ENCODE peak calls at places on chromosome 4, in seven cellular contexts. One of them, this sample, is unnamed.

GRCh38 chr4:148170408-148171385 is 271.5 kb downstream of the NR3C2 start:
- DNase-seq in heart left ventricle: no peak
- DNase-seq in cardiac muscle cell: no peak
- DNase-seq in fibroblast of lung: no peak
- DNase-seq in BE2C: no peak
- DNase-seq in upper lobe of right lung: no peak
- DNase-seq in effector memory CD4-positive, alpha-beta T cell: no peak
- DNase-seq in this sample: no peak

GRCh38 chr4:85209161-85209560 is 242.7 kb upstream of the WDFY3 start:
- DNase-seq in heart left ventricle: no peak
- DNase-seq in cardiac muscle cell: peak; percentile 6
- DNase-seq in fibroblast of lung: peak; percentile 5
- DNase-seq in BE2C: no peak
- DNase-seq in upper lobe of right lung: no peak
- DNase-seq in effector memory CD4-positive, alpha-beta T cell: no peak
- DNase-seq in this sample: no peak

GRCh38 chr4:23991444-23991843 is 101.6 kb upstream of the PPARGC1A start:
- DNase-seq in heart left ventricle: no peak
- DNase-seq in cardiac muscle cell: no peak
- DNase-seq in fibroblast of lung: no peak
- DNase-seq in BE2C: no peak
- DNase-seq in upper lobe of right lung: no peak
- DNase-seq in effector memory CD4-positive, alpha-beta T cell: no peak
- DNase-seq in this sample: no peak

GRCh38 chr4:112717856-112718255 is 80.9 kb downstream of the LARP7 start:
- DNase-seq in heart left ventricle: no peak
- DNase-seq in cardiac muscle cell: no peak
- DNase-seq in fibroblast of lung: no peak
- DNase-seq in BE2C: no peak
- DNase-seq in upper lobe of right lung: no peak
- DNase-seq in effector memory CD4-positive, alpha-beta T cell: no peak
- DNase-seq in this sample: no peak

GRCh38 chr4:102574317-102574716 is 73.2 kb downstream of the NFKB1 start:
- DNase-seq in heart left ventricle: no peak
- DNase-seq in cardiac muscle cell: peak; percentile 84
- DNase-seq in fibroblast of lung: peak; percentile 47
- DNase-seq in BE2C: no peak
- DNase-seq in upper lobe of right lung: no peak
- DNase-seq in effector memory CD4-positive, alpha-beta T cell: no peak
- DNase-seq in this sample: peak; percentile 13

GRCh38 chr4:26576171-26576829 is 7.6 kb upstream of the TBC1D19 start:
- DNase-seq in heart left ventricle: no peak
- DNase-seq in cardiac muscle cell: peak; percentile 65
- DNase-seq in fibroblast of lung: peak; percentile 86
- DNase-seq in BE2C: no peak
- DNase-seq in upper lobe of right lung: no peak
- DNase-seq in effector memory CD4-positive, alpha-beta T cell: no peak
- DNase-seq in this sample: no peak

GRCh38 chr4:123986268-123986798 is 589.7 kb downstream of the SPRY1 start:
- DNase-seq in heart left ventricle: no peak
- DNase-seq in cardiac muscle cell: peak; percentile 95
- DNase-seq in fibroblast of lung: peak; percentile 89
- DNase-seq in BE2C: no peak
- DNase-seq in upper lobe of right lung: no peak
- DNase-seq in effector memory CD4-positive, alpha-beta T cell: no peak
- DNase-seq in this sample: peak; percentile 50

GRCh38 chr4:189660737-189661330 is 279.8 kb upstream of the FRG1 start:
- DNase-seq in heart left ventricle: no peak
- DNase-seq in cardiac muscle cell: no peak
- DNase-seq in fibroblast of lung: no peak
- DNase-seq in BE2C: no peak
- DNase-seq in upper lobe of right lung: no peak
- DNase-seq in effector memory CD4-positive, alpha-beta T cell: no peak
- DNase-seq in this sample: no peak

GRCh38 chr4:186693159-186693815 is 30.4 kb downstream of the FAT1 start:
- DNase-seq in heart left ventricle: peak; percentile 68
- DNase-seq in cardiac muscle cell: peak; percentile 86
- DNase-seq in fibroblast of lung: peak; percentile 86
- DNase-seq in BE2C: no peak
- DNase-seq in upper lobe of right lung: peak; percentile 78
- DNase-seq in effector memory CD4-positive, alpha-beta T cell: no peak
- DNase-seq in this sample: peak; percentile 42

GRCh38 chr4:2340272-2341061 is 78.0 kb downstream of the ZFYVE28 start:
- DNase-seq in heart left ventricle: no peak
- DNase-seq in cardiac muscle cell: no peak
- DNase-seq in fibroblast of lung: no peak
- DNase-seq in BE2C: peak; percentile 4
- DNase-seq in upper lobe of right lung: peak; percentile 49
- DNase-seq in effector memory CD4-positive, alpha-beta T cell: no peak
- DNase-seq in this sample: no peak

GRCh38 chr4:178937130-178937529 is 1494.9 kb upstream of the AGA start:
- DNase-seq in heart left ventricle: no peak
- DNase-seq in cardiac muscle cell: no peak
- DNase-seq in fibroblast of lung: peak; percentile 18
- DNase-seq in BE2C: no peak
- DNase-seq in upper lobe of right lung: no peak
- DNase-seq in effector memory CD4-positive, alpha-beta T cell: no peak
- DNase-seq in this sample: no peak

GRCh38 chr4:25702848-25703247 is 47.2 kb downstream of the SLC34A2 start:
- DNase-seq in heart left ventricle: no peak
- DNase-seq in cardiac muscle cell: peak; percentile 85
- DNase-seq in fibroblast of lung: peak; percentile 19
- DNase-seq in BE2C: no peak
- DNase-seq in upper lobe of right lung: no peak
- DNase-seq in effector memory CD4-positive, alpha-beta T cell: no peak
- DNase-seq in this sample: no peak

GRCh38 chr4:98261291-98262271 is at the start of gene RAP1GDS1:
- DNase-seq in heart left ventricle: peak; percentile 74
- DNase-seq in cardiac muscle cell: peak; percentile 77
- DNase-seq in fibroblast of lung: peak; percentile 69
- DNase-seq in BE2C: peak; percentile 56
- DNase-seq in upper lobe of right lung: peak; percentile 79
- DNase-seq in effector memory CD4-positive, alpha-beta T cell: peak; percentile 80
- DNase-seq in this sample: peak; percentile 13

GRCh38 chr4:103996637-103997036 is 276.9 kb upstream of the TACR3 start:
- DNase-seq in heart left ventricle: no peak
- DNase-seq in cardiac muscle cell: peak; percentile 66
- DNase-seq in fibroblast of lung: peak; percentile 42
- DNase-seq in BE2C: peak; percentile 50
- DNase-seq in upper lobe of right lung: no peak
- DNase-seq in effector memory CD4-positive, alpha-beta T cell: no peak
- DNase-seq in this sample: no peak

GRCh38 chr4:38979081-38979480 is 53.1 kb downstream of the TMEM156 start:
- DNase-seq in heart left ventricle: no peak
- DNase-seq in cardiac muscle cell: no peak
- DNase-seq in fibroblast of lung: no peak
- DNase-seq in BE2C: no peak
- DNase-seq in upper lobe of right lung: no peak
- DNase-seq in effector memory CD4-positive, alpha-beta T cell: no peak
- DNase-seq in this sample: no peak

GRCh38 chr4:150209140-150209829 is 131.0 kb downstream of the DCLK2 start:
- DNase-seq in heart left ventricle: peak; percentile 63
- DNase-seq in cardiac muscle cell: peak; percentile 83
- DNase-seq in fibroblast of lung: peak; percentile 76
- DNase-seq in BE2C: peak; percentile 85
- DNase-seq in upper lobe of right lung: peak; percentile 68
- DNase-seq in effector memory CD4-positive, alpha-beta T cell: no peak
- DNase-seq in this sample: peak; percentile 44

GRCh38 chr4:102761478-102761790 is 666 bp upstream of the MANBA start:
- DNase-seq in heart left ventricle: no peak
- DNase-seq in cardiac muscle cell: peak; percentile 32
- DNase-seq in fibroblast of lung: peak; percentile 28
- DNase-seq in BE2C: no peak
- DNase-seq in upper lobe of right lung: no peak
- DNase-seq in effector memory CD4-positive, alpha-beta T cell: no peak
- DNase-seq in this sample: no peak

GRCh38 chr4:75289843-75290616 is 224.2 kb downstream of the RCHY1 start:
- DNase-seq in heart left ventricle: no peak
- DNase-seq in cardiac muscle cell: peak; percentile 25
- DNase-seq in fibroblast of lung: peak; percentile 4
- DNase-seq in BE2C: no peak
- DNase-seq in upper lobe of right lung: no peak
- DNase-seq in effector memory CD4-positive, alpha-beta T cell: no peak
- DNase-seq in this sample: no peak

GRCh38 chr4:128542047-128542446 is 254.4 kb upstream of the PGRMC2 start:
- DNase-seq in heart left ventricle: no peak
- DNase-seq in cardiac muscle cell: no peak
- DNase-seq in fibroblast of lung: no peak
- DNase-seq in BE2C: no peak
- DNase-seq in upper lobe of right lung: no peak
- DNase-seq in effector memory CD4-positive, alpha-beta T cell: no peak
- DNase-seq in this sample: no peak

GRCh38 chr4:73103799-73104503 is 34.4 kb upstream of the COX18 start:
- DNase-seq in heart left ventricle: no peak
- DNase-seq in cardiac muscle cell: peak; percentile 8
- DNase-seq in fibroblast of lung: peak; percentile 11
- DNase-seq in BE2C: no peak
- DNase-seq in upper lobe of right lung: no peak
- DNase-seq in effector memory CD4-positive, alpha-beta T cell: no peak
- DNase-seq in this sample: no peak

GRCh38 chr4:110197421-110198398 is 705 bp downstream of the ELOVL6 start:
- DNase-seq in heart left ventricle: peak; percentile 64
- DNase-seq in cardiac muscle cell: peak; percentile 58
- DNase-seq in fibroblast of lung: peak; percentile 54
- DNase-seq in BE2C: peak; percentile 46
- DNase-seq in upper lobe of right lung: peak; percentile 68
- DNase-seq in effector memory CD4-positive, alpha-beta T cell: peak; percentile 12
- DNase-seq in this sample: no peak

GRCh38 chr4:77010841-77011354 is 61.3 kb downstream of the SEPTIN11 start:
- DNase-seq in heart left ventricle: no peak
- DNase-seq in cardiac muscle cell: peak; percentile 69
- DNase-seq in fibroblast of lung: peak; percentile 80
- DNase-seq in BE2C: no peak
- DNase-seq in upper lobe of right lung: no peak
- DNase-seq in effector memory CD4-positive, alpha-beta T cell: no peak
- DNase-seq in this sample: no peak

GRCh38 chr4:123250843-123251242 is 145.8 kb upstream of the SPRY1 start:
- DNase-seq in heart left ventricle: peak; percentile 57
- DNase-seq in cardiac muscle cell: peak; percentile 64
- DNase-seq in fibroblast of lung: peak; percentile 81
- DNase-seq in BE2C: no peak
- DNase-seq in upper lobe of right lung: no peak
- DNase-seq in effector memory CD4-positive, alpha-beta T cell: no peak
- DNase-seq in this sample: peak; percentile 74

GRCh38 chr4:15231265-15232091 is 196.4 kb upstream of the C1QTNF7 start:
- DNase-seq in heart left ventricle: no peak
- DNase-seq in cardiac muscle cell: peak; percentile 92
- DNase-seq in fibroblast of lung: peak; percentile 93
- DNase-seq in BE2C: peak; percentile 77
- DNase-seq in upper lobe of right lung: peak; percentile 67
- DNase-seq in effector memory CD4-positive, alpha-beta T cell: peak; percentile 25
- DNase-seq in this sample: peak; percentile 79

GRCh38 chr4:6492861-6493667 is 20.6 kb upstream of the PPP2R2C start:
- DNase-seq in heart left ventricle: no peak
- DNase-seq in cardiac muscle cell: no peak
- DNase-seq in fibroblast of lung: no peak
- DNase-seq in BE2C: no peak
- DNase-seq in upper lobe of right lung: no peak
- DNase-seq in effector memory CD4-positive, alpha-beta T cell: no peak
- DNase-seq in this sample: no peak

DNA sequence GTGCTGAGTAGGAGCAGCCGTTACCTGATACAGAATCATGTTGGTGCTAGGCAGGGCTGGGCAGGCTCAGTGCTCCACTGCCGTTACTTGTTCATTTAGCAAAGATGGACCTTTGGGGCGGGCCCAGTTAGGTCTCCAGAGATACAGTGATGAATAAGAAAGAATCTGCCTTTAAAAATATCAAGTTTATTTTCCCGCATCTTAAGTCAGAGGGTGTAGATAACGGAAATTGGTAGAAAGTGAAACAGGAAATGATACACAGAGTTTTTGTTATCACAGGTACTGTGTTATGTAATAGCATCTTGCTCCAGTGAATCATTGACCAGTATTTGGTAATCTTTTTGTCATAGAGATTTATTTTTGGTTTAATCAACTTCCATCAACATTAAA is 5.5 kb downstream of the TMEM131L start:
- DNase-seq in heart left ventricle: no peak
- DNase-seq in cardiac muscle cell: no peak
- DNase-seq in fibroblast of lung: no peak
- DNase-seq in BE2C: no peak
- DNase-seq in upper lobe of right lung: no peak
- DNase-seq in effector memory CD4-positive, alpha-beta T cell: no peak
- DNase-seq in this sample: no peak
- H3K4me3 ChIP-seq in heart left ventricle: peak overlapping the region; percentile 13
- H3K4me3 ChIP-seq in cardiac muscle cell: no peak overlapping the region
- H3K4me3 ChIP-seq in fibroblast of lung: no peak overlapping the region
- H3K4me3 ChIP-seq in BE2C: no peak overlapping the region
- H3K4me3 ChIP-seq in upper lobe of right lung: no peak overlapping the region
- H3K4me3 ChIP-seq in effector memory CD4-positive, alpha-beta T cell: peak overlapping the region; percentile 36
- H3K4me3 ChIP-seq in this sample: no peak overlapping the region

GRCh38 chr4:56654238-56654632 is 26.9 kb downstream of the HOPX start:
- DNase-seq in heart left ventricle: no peak
- DNase-seq in cardiac muscle cell: peak; percentile 49
- DNase-seq in fibroblast of lung: no peak
- DNase-seq in BE2C: no peak
- DNase-seq in upper lobe of right lung: no peak
- DNase-seq in effector memory CD4-positive, alpha-beta T cell: no peak
- DNase-seq in this sample: no peak
- H3K27me3 ChIP-seq in heart left ventricle: peaks cover 19% of the 10 kb centered on the region
- H3K27me3 ChIP-seq in cardiac muscle cell: peaks cover 69% of the 10 kb centered on the region
- H3K27me3 ChIP-seq in fibroblast of lung: peaks cover 8% of the 10 kb centered on the region
- H3K27me3 ChIP-seq in BE2C: peaks cover 55% of the 10 kb centered on the region
- H3K27me3 ChIP-seq in upper lobe of right lung: peaks cover 26% of the 10 kb centered on the region
- H3K27me3 ChIP-seq in effector memory CD4-positive, alpha-beta T cell: no peaks in the 10 kb centered on the region
- H3K27me3 ChIP-seq in this sample: peaks cover 27% of the 10 kb centered on the region

GRCh38 chr4:56999751-57000150 is 21.1 kb downstream of the POLR2B start:
- DNase-seq in heart left ventricle: no peak
- DNase-seq in cardiac muscle cell: no peak
- DNase-seq in fibroblast of lung: no peak
- DNase-seq in BE2C: no peak
- DNase-seq in upper lobe of right lung: no peak
- DNase-seq in effector memory CD4-positive, alpha-beta T cell: no peak
- DNase-seq in this sample: no peak

GRCh38 chr4:56990109-56990508 is 11.4 kb downstream of the POLR2B start:
- DNase-seq in heart left ventricle: no peak
- DNase-seq in cardiac muscle cell: peak; percentile 64
- DNase-seq in fibroblast of lung: peak; percentile 68
- DNase-seq in BE2C: no peak
- DNase-seq in upper lobe of right lung: no peak
- DNase-seq in effector memory CD4-positive, alpha-beta T cell: no peak
- DNase-seq in this sample: no peak

GRCh38 chr4:56995525-56995924 is 16.8 kb downstream of the POLR2B start:
- DNase-seq in heart left ventricle: no peak
- DNase-seq in cardiac muscle cell: peak; percentile 98
- DNase-seq in fibroblast of lung: peak; percentile 98
- DNase-seq in BE2C: no peak
- DNase-seq in upper lobe of right lung: no peak
- DNase-seq in effector memory CD4-positive, alpha-beta T cell: no peak
- DNase-seq in this sample: peak; percentile 87
- H3K4me3 ChIP-seq in heart left ventricle: no peak overlapping the region
- H3K4me3 ChIP-seq in cardiac muscle cell: no peak overlapping the region
- H3K4me3 ChIP-seq in fibroblast of lung: no peak overlapping the region
- H3K4me3 ChIP-seq in BE2C: no peak overlapping the region
- H3K4me3 ChIP-seq in upper lobe of right lung: no peak overlapping the region
- H3K4me3 ChIP-seq in effector memory CD4-positive, alpha-beta T cell: no peak overlapping the region
- H3K4me3 ChIP-seq in this sample: no peak overlapping the region

DNA sequence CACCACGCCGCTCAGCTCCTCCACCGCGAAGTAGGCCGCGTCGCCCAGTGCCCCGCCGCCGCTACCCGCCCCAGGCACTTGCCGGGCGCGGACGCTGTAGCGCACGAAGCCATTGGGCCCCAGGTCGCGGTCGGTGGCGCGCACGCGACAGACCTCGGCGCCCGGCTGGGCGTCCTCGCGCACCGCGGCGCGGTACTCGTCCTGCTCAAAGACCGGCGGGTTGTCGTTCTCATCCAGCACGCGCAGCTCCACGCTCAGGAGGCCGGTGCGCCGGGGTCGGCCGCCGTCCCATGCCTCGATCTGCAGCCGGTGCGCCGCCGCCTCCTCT is 1.4 kb downstream of the DCHS2 start:
- DNase-seq in heart left ventricle: no peak
- DNase-seq in cardiac muscle cell: no peak
- DNase-seq in fibroblast of lung: no peak
- DNase-seq in BE2C: no peak
- DNase-seq in upper lobe of right lung: no peak
- DNase-seq in effector memory CD4-positive, alpha-beta T cell: no peak
- DNase-seq in this sample: no peak
- H3K27me3 ChIP-seq in heart left ventricle: peaks cover 37% of the 10 kb centered on the region
- H3K27me3 ChIP-seq in cardiac muscle cell: peaks cover 92% of the 10 kb centered on the region
- H3K27me3 ChIP-seq in fibroblast of lung: peaks cover 8% of the 10 kb centered on the region
- H3K27me3 ChIP-seq in BE2C: peaks cover 20% of the 10 kb centered on the region
- H3K27me3 ChIP-seq in upper lobe of right lung: peaks cover 58% of the 10 kb centered on the region
- H3K27me3 ChIP-seq in effector memory CD4-positive, alpha-beta T cell: peaks cover 12% of the 10 kb centered on the region
- H3K27me3 ChIP-seq in this sample: peaks cover 36% of the 10 kb centered on the region

This sample was measured in AG04450.